ENCODE peak calls at places on chromosomes 16 and 17, in seven cellular contexts. L is fibroblast of lung, S is PC-9, C is cardiac fibroblast, J is NB4, R is AG09309, X is PC-3. I is an unnamed sample.

GRCh38 chr16:68065716-68066305 is 19.4 kb upstream of the NFATC3 start:
- DNase-seq in L (peak; percentile 39), S (no peak), C (peak; percentile 94), J (no peak), R (peak; percentile 37), X (no peak), I (peak; percentile 36)

GRCh38 chr16:6232060-6232459 is 1100.6 kb upstream of the RBFOX1 start:
- DNase-seq in L (no peak), S (no peak), C (no peak), J (no peak), R (no peak), X (no peak), I (no peak)

GRCh38 chr17:64161380-64161779 is 31.4 kb upstream of the ERN1 start:
- DNase-seq in L (no peak), S (no peak), C (no peak), J (no peak), R (no peak), X (no peak), I (no peak)

GRCh38 chr16:27285676-27286196 is 17.2 kb upstream of the NSMCE1 start:
- DNase-seq in L (no peak), S (no peak), C (peak; percentile 36), J (peak; percentile 12), R (no peak), X (no peak), I (no peak)

GRCh38 chr16:52005551-52005950 is 541.4 kb downstream of the TOX3 start:
- DNase-seq in L (no peak), S (no peak), C (no peak), J (no peak), R (no peak), X (no peak), I (no peak)

GRCh38 chr17:7060165-7060890 is 16.4 kb upstream of the SLC16A11 start:
- DNase-seq in L (peak; percentile 30), S (peak; percentile 94), C (peak; percentile 55), J (peak; percentile 59), R (no peak), X (peak; percentile 98), I (peak; percentile 92)

GRCh38 chr17:9024497-9024896 is 3.2 kb downstream of the NTN1 start:
- DNase-seq in L (no peak), S (no peak), C (no peak), J (no peak), R (no peak), X (no peak), I (no peak)

GRCh38 chr17:48671697-48672171 is 45.6 kb upstream of the HOXB9 start:
- DNase-seq in L (peak; percentile 78), S (peak; percentile 39), C (peak; percentile 79), J (peak; percentile 61), R (peak; percentile 21), X (peak; percentile 95), I (peak; percentile 65)

GRCh38 chr17:63601439-63602371 is 1.0 kb downstream of the TACO1 start:
- DNase-seq in L (peak; percentile 23), S (no peak), C (peak; percentile 11), J (peak; percentile 23), R (no peak), X (peak; percentile 17), I (peak; percentile 27)

GRCh38 chr16:9647981-9648701 is 534.1 kb downstream of the GRIN2A start:
- DNase-seq in L (no peak), S (no peak), C (peak; percentile 6), J (peak; percentile 31), R (no peak), X (peak; percentile 43), I (peak; percentile 24)

GRCh38 chr17:77836557-77837041 is 121.9 kb upstream of the TNRC6C start:
- DNase-seq in L (peak; percentile 15), S (peak; percentile 58), C (peak; percentile 42), J (peak; percentile 34), R (no peak), X (peak; percentile 98), I (peak; percentile 73)

GRCh38 chr17:35065880-35066279 is 2.4 kb upstream of the RFFL start:
- DNase-seq in L (no peak), S (no peak), C (no peak), J (no peak), R (no peak), X (no peak), I (no peak)

GRCh38 chr17:6187836-6188235 is 117.7 kb downstream of the WSCD1 start:
- DNase-seq in L (no peak), S (no peak), C (no peak), J (no peak), R (no peak), X (peak; percentile 72), I (no peak)

GRCh38 chr17:55731586-55732250 is 9.1 kb upstream of the TMEM100 start:
- DNase-seq in L (peak; percentile 69), S (no peak), C (peak; percentile 75), J (no peak), R (no peak), X (no peak), I (no peak)

GRCh38 chr17:1197781-1198490 is 18.2 kb upstream of the ABR start:
- DNase-seq in L (peak; percentile 62), S (no peak), C (peak; percentile 79), J (peak; percentile 98), R (no peak), X (no peak), I (no peak)

GRCh38 chr17:1196946-1197345 is 17.2 kb upstream of the ABR start:
- DNase-seq in L (no peak), S (no peak), C (no peak), J (no peak), R (no peak), X (no peak), I (no peak)

GRCh38 chr17:1200440-1200839 is 20.7 kb upstream of the ABR start:
- DNase-seq in L (no peak), S (no peak), C (no peak), J (no peak), R (no peak), X (no peak), I (no peak)

GRCh38 chr17:1201132-1201702 is 21.4 kb upstream of the ABR start:
- DNase-seq in L (no peak), S (no peak), C (no peak), J (no peak), R (no peak), X (no peak), I (no peak)

GRCh38 chr17:1197379-1197778 is 17.6 kb upstream of the ABR start:
- DNase-seq in L (peak; percentile 70), S (no peak), C (peak; percentile 90), J (peak; percentile 93), R (peak; percentile 58), X (no peak), I (no peak)
- H3K4me3 ChIP-seq in L (no peak overlapping the region), S (no peak overlapping the region), C (no peak overlapping the region), J (peak overlapping the region; percentile 40), R (no peak overlapping the region), X (no peak overlapping the region), I (no peak overlapping the region)

GRCh38 chr17:28553000-28553505 is 629 bp upstream of the UNC119 start:
- DNase-seq in L (no peak), S (no peak), C (no peak), J (no peak), R (no peak), X (no peak), I (no peak)

GRCh38 chr17:28555022-28555421 is 2.6 kb upstream of the UNC119 start:
- DNase-seq in L (no peak), S (no peak), C (no peak), J (no peak), R (no peak), X (no peak), I (no peak)

GRCh38 chr17:28552201-28552999 is at the start of gene UNC119:
- DNase-seq in L (peak; percentile 55), S (no peak), C (peak; percentile 72), J (peak; percentile 84), R (no peak), X (peak; percentile 71), I (peak; percentile 78)

GRCh38 chr17:28551421-28552186 is 820 bp downstream of the UNC119 start:
- DNase-seq in L (no peak), S (no peak), C (no peak), J (no peak), R (no peak), X (no peak), I (no peak)

GRCh38 chr17:28554565-28554964 is 2.1 kb upstream of the UNC119 start:
- DNase-seq in L (no peak), S (no peak), C (no peak), J (peak; percentile 52), R (no peak), X (no peak), I (no peak)
- TF ChIP-seq CTCF in L (peak; percentile 40), S (no peak), C (no peak), J (peak; percentile 65), R (no peak), X (no peak), I (peak; percentile 44)

GRCh38 chr16:2468142-2468724 is 2.9 kb upstream of the NTN3 start:
- DNase-seq in L (no peak), S (peak; percentile 51), C (no peak), J (peak; percentile 80), R (no peak), X (peak; percentile 31), I (peak; percentile 84)

GRCh38 chr16:2465653-2466415 is 5.3 kb upstream of the NTN3 start:
- DNase-seq in L (no peak), S (no peak), C (no peak), J (peak; percentile 71), R (no peak), X (peak; percentile 4), I (no peak)

GRCh38 chr16:2468725-2469398 is 2.2 kb upstream of the NTN3 start:
- DNase-seq in L (no peak), S (no peak), C (no peak), J (peak; percentile 97), R (no peak), X (no peak), I (no peak)

GRCh38 chr16:2466667-2467300 is 4.3 kb upstream of the NTN3 start:
- DNase-seq in L (no peak), S (no peak), C (no peak), J (peak; percentile 71), R (no peak), X (no peak), I (no peak)

GRCh38 chr16:2467301-2468141 is 3.6 kb upstream of the NTN3 start:
- DNase-seq in L (peak; percentile 64), S (no peak), C (peak; percentile 76), J (peak; percentile 92), R (no peak), X (peak; percentile 59), I (peak; percentile 66)
- H3K4me3 ChIP-seq in L (peak overlapping the region; percentile 28), S (peak overlapping the region; percentile 56), C (peak overlapping the region; percentile 49), J (no peak overlapping the region), R (peak overlapping the region; percentile 39), X (peak overlapping the region; percentile 64), I (peak overlapping the region; percentile 47)

GRCh38 chr16:635573-636205 is 416 bp downstream of the METTL26 start:
- DNase-seq in L (no peak), S (no peak), C (no peak), J (peak; percentile 24), R (no peak), X (no peak), I (no peak)

GRCh38 chr16:634996-635395 is 1.1 kb downstream of the METTL26 start:
- DNase-seq in L (no peak), S (no peak), C (no peak), J (no peak), R (no peak), X (no peak), I (no peak)

GRCh38 chr16:638034-638543 is 2.0 kb upstream of the METTL26 start:
- DNase-seq in L (no peak), S (no peak), C (no peak), J (no peak), R (no peak), X (no peak), I (no peak)

GRCh38 chr16:637081-638018 is 1.2 kb upstream of the METTL26 start:
- DNase-seq in L (peak; percentile 91), S (no peak), C (peak; percentile 95), J (peak; percentile 83), R (no peak), X (peak; percentile 71), I (peak; percentile 92)

GRCh38 chr16:636206-637080 is at the start of gene METTL26:
- DNase-seq in L (peak; percentile 94), S (peak; percentile 85), C (peak; percentile 95), J (peak; percentile 92), R (peak; percentile 75), X (peak; percentile 88), I (peak; percentile 96)
- TF ChIP-seq CTCF in L (no peak), S (no peak), C (no peak), J (no peak), R (no peak), X (no peak), I (no peak)

I was measured in epithelial cell of esophagus.